ENCODE peak calls at places on chromosomes 16 and 17, in four cellular contexts. J is SK-N-SH, N is A549, D is H1. R is an unnamed sample.

GRCh38 chr16:57471852-57472664 is 9.6 kb downstream of the POLR2C start:
- DNase-seq in J (peak; percentile 77), N (peak; percentile 97), D (peak; percentile 60), R (no peak)

GRCh38 chr16:55179858-55180585 is 144.0 kb upstream of the IRX6 start:
- DNase-seq in J (no peak), D (no peak), N (no peak), R (no peak)

GRCh38 chr17:1711804-1712203 is 1.6 kb upstream of the TLCD2 start:
- DNase-seq in D (no peak), N (no peak), J (no peak), R (no peak)

GRCh38 chr17:39750131-39751015 is 12.6 kb downstream of the GRB7 start:
- DNase-seq in N (no peak), D (no peak), J (peak; percentile 45), R (no peak)

GRCh38 chr17:34721326-34721725 is 141.9 kb downstream of the TMEM132E start:
- DNase-seq in N (no peak), D (no peak), J (no peak), R (no peak)

GRCh38 chr17:69959291-69959690 is 115.7 kb upstream of the KCNJ16 start:
- DNase-seq in D (no peak), J (no peak), N (no peak), R (no peak)

GRCh38 chr17:1830288-1830687 is 483 bp downstream of the RPA1 start:
- DNase-seq in D (peak; percentile 49), N (peak; percentile 39), J (peak; percentile 27), R (no peak)

GRCh38 chr17:71327376-71328059 is 793.3 kb upstream of the SOX9 start:
- DNase-seq in D (no peak), J (no peak), N (no peak), R (no peak)

GRCh38 chr17:7029659-7030058 is 6.2 kb upstream of the SLC16A13 start:
- DNase-seq in J (no peak), D (no peak), N (no peak), R (no peak)

GRCh38 chr17:4960279-4960922 is 7.2 kb downstream of the SPAG7 start:
- DNase-seq in N (no peak), D (no peak), J (no peak), R (peak; percentile 41)

GRCh38 chr17:8447816-8448215 is 12.1 kb downstream of the NDEL1 start:
- DNase-seq in N (no peak), J (no peak), D (no peak), R (peak; percentile 45)

GRCh38 chr16:57775661-57776469 is 26.4 kb downstream of the KIFC3 start:
- DNase-seq in N (peak; percentile 60), D (peak; percentile 84), J (peak; percentile 58), R (no peak)

GRCh38 chr16:56370836-56371235 is 54.5 kb downstream of the AMFR start:
- DNase-seq in J (no peak), D (no peak), N (peak; percentile 53), R (no peak)

GRCh38 chr17:57433396-57433944 is 177.1 kb downstream of the MSI2 start:
- DNase-seq in N (no peak), D (no peak), J (no peak), R (no peak)
- TF ChIP-seq CTCF in N (no peak), D (no peak), J (no peak), R (no peak)

GRCh38 chr16:19316846-19317245 is 31.3 kb downstream of the CLEC19A start:
- DNase-seq in N (no peak), D (peak; percentile 54), J (no peak), R (no peak)
- TF ChIP-seq RFX5 in N (no peak), D (no peak), J (no peak), R (no peak)

GRCh38 chr17:67137026-67137370 is 92.6 kb downstream of the CACNG1 start:
- DNase-seq in J (no peak), N (no peak), D (no peak), R (no peak)

GRCh38 chr17:67139289-67139688 is 94.9 kb downstream of the CACNG1 start:
- DNase-seq in J (no peak), D (no peak), N (no peak), R (no peak)

GRCh38 chr17:67137860-67138259 is 93.5 kb downstream of the CACNG1 start:
- DNase-seq in N (no peak), J (no peak), D (no peak), R (no peak)

GRCh38 chr17:67138392-67138791 is 94.0 kb downstream of the CACNG1 start:
- DNase-seq in J (no peak), N (no peak), D (no peak), R (no peak)

DNA sequence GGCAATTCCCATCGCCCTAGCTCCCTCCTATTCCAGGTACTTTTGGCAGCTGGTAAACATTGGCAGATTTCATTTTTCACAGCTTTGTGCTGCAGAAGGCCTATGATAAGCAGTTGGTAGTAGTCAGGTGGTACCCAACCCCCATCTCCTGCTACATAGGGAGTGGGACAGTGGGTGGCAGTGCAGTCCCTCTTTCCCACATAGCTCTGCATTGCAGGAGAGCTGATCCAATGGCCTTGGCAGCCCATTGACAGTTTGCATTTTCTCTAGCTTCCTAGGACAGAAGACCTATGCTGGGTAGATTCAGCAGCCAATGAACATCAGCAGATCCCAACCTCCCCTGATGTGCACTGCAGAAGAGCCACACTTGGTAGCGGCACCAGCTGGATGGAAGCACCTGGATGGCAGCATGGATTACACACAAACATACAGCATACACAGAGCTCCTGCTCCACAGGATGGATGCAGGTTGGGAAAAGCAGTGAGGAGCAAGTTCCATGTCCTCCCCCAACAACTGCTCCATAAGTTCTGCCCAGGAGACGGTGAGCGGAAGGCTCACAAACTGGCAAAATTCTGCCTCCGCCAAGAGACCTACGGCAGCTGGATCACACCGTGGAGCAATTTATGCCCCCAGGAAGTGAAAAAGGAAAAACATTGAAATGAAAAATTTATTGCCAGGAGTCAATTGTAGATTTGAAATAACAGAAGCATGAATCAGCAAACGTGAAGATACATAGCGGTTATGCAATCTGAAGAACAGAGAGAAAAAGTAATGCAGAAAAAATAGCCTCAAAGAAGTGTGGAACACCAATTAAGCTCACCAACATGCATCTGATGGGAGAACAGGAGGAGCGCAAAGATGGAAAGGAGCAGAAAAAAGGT is 95.7 kb downstream of the CACNG1 start:
- DNase-seq in N (peak; percentile 31), J (no peak), D (no peak), R (peak; percentile 14)
- TF ChIP-seq CTCF in N (no peak), J (no peak), D (peak; percentile 51), R (peak; percentile 31)

DNA sequence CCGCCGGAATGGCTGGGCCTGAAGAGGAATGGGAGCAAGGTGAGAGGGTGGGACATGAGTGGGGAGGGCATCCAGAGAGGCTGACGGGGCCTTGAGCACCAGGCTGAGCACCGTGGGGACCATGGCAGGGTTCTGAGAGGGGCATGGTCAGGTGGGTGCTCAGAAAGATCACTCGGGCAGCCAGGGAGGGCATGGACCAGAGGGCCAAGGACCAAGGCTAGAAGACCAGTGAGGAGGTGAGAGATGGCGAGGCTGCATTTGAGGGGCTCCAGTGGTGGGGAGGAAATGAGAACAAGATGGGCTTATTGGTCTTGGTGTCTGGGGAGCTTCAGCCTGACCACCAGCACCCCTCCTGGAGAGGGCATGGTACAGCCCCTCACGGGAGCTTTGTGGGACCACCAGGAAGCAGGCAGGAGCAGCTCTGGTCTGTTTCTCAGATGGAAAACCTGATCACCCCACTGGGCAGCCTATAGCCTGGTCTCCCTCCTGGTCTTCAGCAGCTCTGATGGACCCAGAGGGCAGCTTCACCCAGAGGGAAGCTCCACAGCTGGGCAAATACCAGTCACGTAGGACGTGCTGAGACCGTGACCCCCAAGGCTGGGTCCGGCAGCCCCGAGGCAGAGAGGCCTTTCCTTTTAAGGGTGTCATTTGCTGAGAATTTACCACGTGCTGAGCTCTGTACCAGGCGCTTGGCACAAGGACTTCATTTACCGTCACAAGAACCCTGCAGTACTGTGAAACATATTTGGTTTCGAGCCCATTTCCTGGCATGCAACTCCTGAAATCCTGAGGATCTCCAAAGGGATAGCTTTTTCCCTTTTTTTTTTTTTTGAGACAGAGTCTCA is 11.4 kb upstream of the NCBP3 start:
- DNase-seq in J (peak; percentile 21), N (no peak), D (no peak), R (no peak)
- TF ChIP-seq RFX5 in J (no peak), N (no peak), D (no peak), R (no peak)

GRCh38 chr16:80974649-80975376 is 31.9 kb downstream of the CMC2 start:
- DNase-seq in J (no peak), D (no peak), N (peak; percentile 20), R (no peak)
- TF ChIP-seq CTCF in J (peak; percentile 59), D (no peak), N (peak; percentile 48), R (peak; percentile 68)

DNA sequence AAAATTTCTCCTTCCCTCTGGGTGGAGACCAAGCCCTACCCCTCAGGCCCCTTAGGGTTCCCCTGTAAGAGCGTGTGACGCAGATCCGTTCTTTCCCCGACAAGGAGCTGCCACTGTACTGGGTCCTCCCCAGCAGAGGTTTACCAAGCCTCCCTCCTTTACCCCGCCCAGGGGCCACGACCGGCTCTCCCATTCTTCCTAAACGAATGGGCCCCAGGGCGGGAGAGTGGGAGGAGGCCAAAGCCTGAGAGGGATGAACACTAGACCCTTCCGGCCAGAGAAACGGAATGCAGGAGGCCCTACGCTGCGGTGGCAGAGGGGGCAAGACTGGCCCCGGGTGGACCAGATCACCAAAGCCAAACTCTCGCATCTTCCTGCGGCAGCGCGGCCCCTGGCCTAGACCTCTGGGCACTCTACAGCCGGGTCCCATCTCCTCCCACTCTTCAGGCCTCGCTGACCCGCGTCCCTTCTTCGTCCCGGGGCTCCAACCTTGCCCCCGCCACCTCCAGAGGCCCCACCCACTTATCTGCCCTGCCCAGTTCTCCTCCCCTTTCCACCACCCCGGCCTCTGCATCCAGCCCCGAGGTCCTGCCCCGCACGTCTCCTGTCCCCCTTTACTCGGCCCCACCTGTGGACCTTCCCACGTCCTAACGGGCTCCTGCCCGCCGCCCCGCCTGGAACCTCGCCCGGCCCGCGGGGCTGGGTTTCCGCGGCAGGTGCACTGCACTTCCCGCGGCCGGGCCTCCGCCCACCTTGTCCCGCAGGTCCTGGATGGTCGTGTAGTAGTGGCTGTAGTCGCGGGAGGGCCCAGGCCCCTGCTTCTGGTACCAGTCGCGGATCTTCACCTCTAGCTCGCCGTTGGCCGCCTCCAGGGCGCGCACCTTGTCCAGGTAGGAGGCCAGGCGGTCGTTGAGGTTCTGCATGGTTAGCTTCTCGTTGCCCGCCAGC is 758 bp downstream of the KRT19 start:
- DNase-seq in D (peak; percentile 73), N (no peak), J (no peak), R (peak; percentile 73)
- TF ChIP-seq RFX5 in D (no peak), N (no peak), J (no peak), R (no peak)

R was measured in K562.